ENCODE peak calls at places on chromosomes 11 and 22, in seven cellular contexts. A is uterus, Y is brain microvascular endothelial cell, S is HCT116, B is thoracic aorta, O is Peyer's patch, F is spleen. Q is an unnamed sample.

GRCh38 chr22:42960146-42960509 is 54.8 kb downstream of the PACSIN2 start:
- DNase-seq in A (no peak), Y (no peak), S (no peak), B (no peak), O (no peak), F (no peak), Q (no peak)

GRCh38 chr11:15035283-15035682 is 38.1 kb upstream of the CALCB start:
- DNase-seq in A (no peak), Y (no peak), S (no peak), B (no peak), O (no peak), F (no peak), Q (no peak)

GRCh38 chr11:12270215-12270797 is 107.1 kb upstream of the PARVA start:
- DNase-seq in A (no peak), Y (no peak), S (no peak), B (no peak), O (no peak), F (no peak), Q (no peak)

GRCh38 chr11:75311858-75312288 is 39.6 kb downstream of the ARRB1 start:
- DNase-seq in A (peak; percentile 78), Y (peak; percentile 70), S (no peak), B (peak; percentile 28), O (no peak), F (no peak), Q (no peak)

GRCh38 chr11:2868604-2869526 is 16.7 kb downstream of the CDKN1C start:
- DNase-seq in A (no peak), Y (no peak), S (no peak), B (no peak), O (no peak), F (no peak), Q (no peak)

GRCh38 chr11:71948314-71949027 is 19.6 kb downstream of the RNF121 start:
- DNase-seq in A (no peak), Y (no peak), S (no peak), B (no peak), O (no peak), F (no peak), Q (no peak)

GRCh38 chr11:118634435-118635236 is 27.2 kb downstream of the PHLDB1 start:
- DNase-seq in A (peak; percentile 82), Y (no peak), S (no peak), B (no peak), O (peak; percentile 32), F (no peak), Q (no peak)

GRCh38 chr11:2142300-2142759 is 3.1 kb upstream of the IGF2 start:
- DNase-seq in A (no peak), Y (no peak), S (no peak), B (no peak), O (no peak), F (no peak), Q (no peak)

GRCh38 chr11:130732476-130732875 is 183.8 kb downstream of the SNX19 start:
- DNase-seq in A (no peak), Y (peak; percentile 42), S (no peak), B (no peak), O (no peak), F (no peak), Q (no peak)

GRCh38 chr11:88352139-88352538 is 14.6 kb upstream of the CTSC start:
- DNase-seq in A (no peak), Y (peak; percentile 57), S (no peak), B (no peak), O (no peak), F (no peak), Q (no peak)

GRCh38 chr22:43618517-43618916 is 193.6 kb downstream of the EFCAB6 start:
- DNase-seq in A (no peak), Y (no peak), S (no peak), B (no peak), O (no peak), F (no peak), Q (no peak)

GRCh38 chr22:21041937-21042336 is 3.8 kb upstream of the LRRC74B start:
- DNase-seq in A (no peak), Y (peak; percentile 84), S (no peak), B (no peak), O (no peak), F (no peak), Q (no peak)

GRCh38 chr11:58495906-58496305 is 12.0 kb downstream of the OR5B21 start:
- DNase-seq in A (no peak), Y (no peak), S (no peak), B (no peak), O (no peak), F (no peak), Q (no peak)

GRCh38 chr11:79092791-79093313 is 348.0 kb downstream of the TENM4 start:
- DNase-seq in A (peak; percentile 52), Y (peak; percentile 42), S (peak; percentile 13), B (no peak), O (no peak), F (no peak), Q (no peak)

GRCh38 chr11:122176651-122177050 is 60.6 kb upstream of the BLID start:
- DNase-seq in A (no peak), Y (no peak), S (no peak), B (no peak), O (no peak), F (no peak), Q (no peak)

GRCh38 chr22:36619797-36620390 is 83.7 kb downstream of the CACNG2 start:
- DNase-seq in A (no peak), Y (no peak), S (no peak), B (no peak), O (no peak), F (no peak), Q (no peak)

GRCh38 chr11:31529189-31529588 is 19.6 kb downstream of the ELP4 start:
- DNase-seq in A (no peak), Y (no peak), S (no peak), B (no peak), O (no peak), F (no peak), Q (no peak)

GRCh38 chr11:70930215-70930614 is 322.2 kb downstream of the SHANK2 start:
- DNase-seq in A (no peak), Y (no peak), S (no peak), B (no peak), O (no peak), F (no peak), Q (no peak)

GRCh38 chr11:70931430-70931829 is 320.9 kb downstream of the SHANK2 start:
- DNase-seq in A (no peak), Y (no peak), S (no peak), B (no peak), O (no peak), F (no peak), Q (no peak)

GRCh38 chr11:70933986-70934583 is 318.3 kb downstream of the SHANK2 start:
- DNase-seq in A (no peak), Y (no peak), S (no peak), B (no peak), O (no peak), F (no peak), Q (no peak)

DNA sequence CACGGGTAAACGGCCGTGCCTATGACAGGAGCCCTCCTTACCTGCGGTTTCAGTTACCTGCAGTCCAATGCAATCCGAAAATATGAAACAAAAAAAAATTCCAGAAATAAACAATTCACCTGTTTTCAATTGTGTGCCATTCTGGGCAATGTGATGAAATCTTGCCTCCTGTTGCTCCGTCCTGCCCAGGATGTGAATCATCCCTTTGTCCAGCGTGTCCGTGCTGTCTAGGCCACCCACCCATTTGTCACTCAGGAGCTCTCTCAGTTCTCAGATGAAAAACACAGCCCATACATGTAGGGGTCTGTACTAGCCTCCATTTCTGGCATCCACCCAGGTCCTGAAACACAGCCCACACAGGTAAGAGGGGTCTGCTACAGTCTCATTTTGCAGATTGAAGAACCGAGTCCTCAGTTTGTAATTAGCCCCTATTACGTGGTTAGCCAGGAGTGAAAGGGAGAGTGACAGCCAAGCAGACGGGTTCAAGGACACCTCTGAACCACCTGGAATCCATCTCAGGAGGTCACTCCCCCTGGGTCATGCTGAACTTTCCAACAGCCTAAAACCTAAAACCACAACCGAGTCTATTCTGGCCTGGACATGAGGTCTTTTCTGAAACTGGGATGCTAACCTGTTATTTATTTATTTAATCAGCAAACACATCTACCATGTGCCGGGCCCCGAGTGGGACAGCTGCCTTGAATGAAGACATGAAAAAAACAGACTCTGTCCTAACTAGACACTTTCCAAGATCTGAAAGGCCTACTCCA is 317.2 kb downstream of the SHANK2 start:
- DNase-seq in A (no peak), Y (no peak), S (peak; percentile 28), B (no peak), O (no peak), F (no peak), Q (no peak)
- H3K36me3 ChIP-seq in A (no peaks in the 10 kb centered on the region), Y (no peaks in the 10 kb centered on the region), S (no peaks in the 10 kb centered on the region), B (no peaks in the 10 kb centered on the region), O (no peaks in the 10 kb centered on the region), F (no peaks in the 10 kb centered on the region), Q (no peaks in the 10 kb centered on the region)

GRCh38 chr11:132858203-132858602 is 674.1 kb downstream of the OPCML start:
- DNase-seq in A (no peak), Y (peak; percentile 61), S (no peak), B (no peak), O (no peak), F (no peak), Q (no peak)
- TF ChIP-seq CTCF in A (no peak), Y (peak; percentile 76), S (no peak), B (no peak), O (no peak), F (no peak), Q (no peak)

GRCh38 chr22:46696225-46696518 is 41.9 kb downstream of the CERK start:
- DNase-seq in A (no peak), Y (no peak), S (no peak), B (no peak), O (no peak), F (no peak), Q (no peak)

GRCh38 chr22:46694423-46695170 is 43.5 kb downstream of the CERK start:
- DNase-seq in A (no peak), Y (no peak), S (no peak), B (no peak), O (no peak), F (no peak), Q (no peak)

GRCh38 chr22:46691571-46691970 is 46.5 kb downstream of the CERK start:
- DNase-seq in A (no peak), Y (no peak), S (no peak), B (no peak), O (no peak), F (no peak), Q (no peak)

GRCh38 chr22:46695346-46696224 is 42.5 kb downstream of the CERK start:
- DNase-seq in A (no peak), Y (no peak), S (no peak), B (no peak), O (no peak), F (no peak), Q (no peak)

GRCh38 chr22:46693634-46694422 is 44.2 kb downstream of the CERK start:
- DNase-seq in A (no peak), Y (no peak), S (no peak), B (no peak), O (no peak), F (no peak), Q (no peak)
- H3K36me3 ChIP-seq in A (no peaks in the 10 kb centered on the region), Y (peaks cover 63% of the 10 kb centered on the region), S (peaks cover 26% of the 10 kb centered on the region), B (peaks cover 64% of the 10 kb centered on the region), O (no peaks in the 10 kb centered on the region), F (peaks cover 100% of the 10 kb centered on the region), Q (peaks cover 43% of the 10 kb centered on the region)

DNA sequence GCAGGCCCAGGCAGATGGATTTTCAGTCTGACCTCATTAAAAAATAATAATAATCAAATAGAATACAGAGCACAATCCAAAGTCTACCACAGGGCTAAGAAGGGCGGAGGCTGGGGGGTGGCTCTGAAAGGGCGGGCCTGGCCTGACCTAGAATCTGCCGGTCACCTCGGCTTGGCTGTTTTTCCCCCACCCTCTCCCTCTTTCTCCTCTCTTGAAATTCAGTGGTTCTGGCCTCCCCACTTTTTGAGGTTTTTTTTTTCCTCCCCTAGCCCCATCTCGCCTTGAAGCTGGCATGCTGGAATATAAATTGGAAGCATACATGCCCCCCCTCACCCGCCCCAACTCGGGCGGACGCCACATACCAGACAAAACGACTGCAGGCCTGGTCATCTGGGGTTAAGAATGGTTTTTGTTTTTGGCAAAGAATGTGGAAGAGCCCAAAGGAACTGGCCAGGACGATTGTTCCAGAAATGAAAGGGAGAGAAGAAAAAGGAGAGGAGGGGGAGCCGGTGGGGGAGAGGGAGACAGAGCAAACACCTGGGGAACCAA is 25.1 kb downstream of the MN1 start:
- DNase-seq in A (no peak), Y (no peak), S (no peak), B (no peak), O (no peak), F (no peak), Q (no peak)
- TF ChIP-seq CTCF in A (no peak), Y (no peak), S (no peak), B (no peak), O (no peak), F (no peak), Q (no peak)